ENCODE peak calls at places on chromosomes 5 and 9, in four cellular contexts. One of them, this sample, is unnamed.

GRCh38 chr5:72505539-72505938 is 1.7 kb downstream of the ZNF366 start:
- DNase-seq in fibroblast of gingiva: no peak
- DNase-seq in IMR-90: no peak
- DNase-seq in EL: no peak
- DNase-seq in this sample: no peak

GRCh38 chr5:94945656-94946055 is 327.2 kb downstream of the SLF1 start:
- DNase-seq in fibroblast of gingiva: no peak
- DNase-seq in IMR-90: no peak
- DNase-seq in EL: no peak
- DNase-seq in this sample: no peak

GRCh38 chr9:120935383-120935857 is 8.8 kb upstream of the TRAF1 start:
- DNase-seq in fibroblast of gingiva: peak; percentile 99
- DNase-seq in IMR-90: peak; percentile 91
- DNase-seq in EL: peak; percentile 95
- DNase-seq in this sample: peak; percentile 95

GRCh38 chr5:154477382-154478223 is 424 bp downstream of the HAND1 start:
- DNase-seq in fibroblast of gingiva: peak; percentile 3
- DNase-seq in IMR-90: peak; percentile 1
- DNase-seq in EL: peak; percentile 44
- DNase-seq in this sample: peak; percentile 32

GRCh38 chr5:82355496-82355895 is 77.3 kb upstream of the RPS23 start:
- DNase-seq in fibroblast of gingiva: no peak
- DNase-seq in IMR-90: no peak
- DNase-seq in EL: no peak
- DNase-seq in this sample: no peak

GRCh38 chr5:72363146-72363802 is 43.1 kb downstream of the PTCD2 start:
- DNase-seq in fibroblast of gingiva: peak; percentile 68
- DNase-seq in IMR-90: peak; percentile 87
- DNase-seq in EL: peak; percentile 90
- DNase-seq in this sample: peak; percentile 84

GRCh38 chr5:167721926-167722440 is 569.5 kb upstream of the WWC1 start:
- DNase-seq in fibroblast of gingiva: no peak
- DNase-seq in IMR-90: no peak
- DNase-seq in EL: no peak
- DNase-seq in this sample: no peak

GRCh38 chr9:115999498-115999897 is 154.1 kb upstream of the PAPPA start:
- DNase-seq in fibroblast of gingiva: no peak
- DNase-seq in IMR-90: peak; percentile 73
- DNase-seq in EL: peak; percentile 84
- DNase-seq in this sample: peak; percentile 71

GRCh38 chr5:59722875-59723274 is 170.7 kb downstream of the PDE4D start:
- DNase-seq in fibroblast of gingiva: no peak
- DNase-seq in IMR-90: peak; percentile 24
- DNase-seq in EL: peak; percentile 37
- DNase-seq in this sample: peak; percentile 19

GRCh38 chr5:5671823-5672222 is 249.3 kb downstream of the ICE1 start:
- DNase-seq in fibroblast of gingiva: no peak
- DNase-seq in IMR-90: no peak
- DNase-seq in EL: no peak
- DNase-seq in this sample: no peak

GRCh38 chr5:73304381-73304780 is 131.4 kb downstream of the TMEM174 start:
- DNase-seq in fibroblast of gingiva: peak; percentile 17
- DNase-seq in IMR-90: no peak
- DNase-seq in EL: peak; percentile 49
- DNase-seq in this sample: peak; percentile 63

GRCh38 chr9:76687861-76688374 is 76.3 kb upstream of the PCA3 start:
- DNase-seq in fibroblast of gingiva: peak; percentile 85
- DNase-seq in IMR-90: peak; percentile 69
- DNase-seq in EL: peak; percentile 79
- DNase-seq in this sample: peak; percentile 53

This sample was measured in EH.